ENCODE peak calls at places on chromosomes 2 and 18, in six cellular contexts. X is sigmoid colon, A is right lobe of liver, E is gastrocnemius medialis, B is tibial nerve, S is GM23248. Z is an unnamed sample.

GRCh38 chr2:226447896-226448295 is 351.7 kb downstream of the IRS1 start:
- DNase-seq in S (peak; percentile 52), A (no peak), B (no peak), E (no peak), X (no peak), Z (no peak)

GRCh38 chr2:127591221-127591923 is 54.6 kb upstream of the GPR17 start:
- DNase-seq in B (peak; percentile 32), X (peak; percentile 85), A (peak; percentile 70), E (peak; percentile 28), S (peak; percentile 61), Z (peak; percentile 81)

GRCh38 chr2:239544846-239545465 is 144.1 kb upstream of the HDAC4 start:
- DNase-seq in X (peak; percentile 40), A (peak; percentile 31), B (no peak), E (peak; percentile 5), S (no peak), Z (peak; percentile 44)

GRCh38 chr2:76009484-76009883 is 298.8 kb upstream of the GCFC2 start:
- DNase-seq in S (no peak), E (no peak), X (no peak), B (no peak), A (no peak), Z (no peak)

GRCh38 chr2:240627736-240628506 is 2.6 kb downstream of the GPR35 start:
- DNase-seq in A (peak; percentile 31), S (no peak), E (peak; percentile 8), B (no peak), X (no peak), Z (peak; percentile 52)

GRCh38 chr2:26576565-26577441 is 64.4 kb downstream of the CIB4 start:
- DNase-seq in S (no peak), X (peak; percentile 39), E (no peak), B (no peak), A (no peak), Z (peak; percentile 56)

GRCh38 chr2:120367649-120368048 is 21.7 kb downstream of the INHBB start:
- DNase-seq in B (no peak), S (peak; percentile 10), E (no peak), X (no peak), A (no peak), Z (no peak)

GRCh38 chr2:186979439-186980116 is 130.6 kb upstream of the ZSWIM2 start:
- DNase-seq in E (no peak), S (no peak), X (no peak), A (no peak), B (no peak), Z (no peak)

GRCh38 chr18:48543228-48543627 is 4.4 kb downstream of the CTIF start:
- DNase-seq in E (no peak), S (no peak), B (no peak), A (no peak), X (no peak), Z (no peak)

GRCh38 chr18:57434536-57435494 is at the start of gene ONECUT2:
- DNase-seq in B (peak; percentile 62), X (peak; percentile 86), E (peak; percentile 84), A (peak; percentile 99), S (peak; percentile 97), Z (peak; percentile 96)

GRCh38 chr18:10424576-10425314 is 29.7 kb upstream of the APCDD1 start:
- DNase-seq in E (peak; percentile 39), A (no peak), X (no peak), S (peak; percentile 28), B (peak; percentile 49), Z (no peak)

GRCh38 chr2:54725343-54726099 is 2.1 kb downstream of the EML6 start:
- DNase-seq in A (no peak), B (no peak), X (no peak), E (no peak), S (no peak), Z (no peak)

GRCh38 chr2:74535440-74535965 is 5.8 kb downstream of the HTRA2 start:
- DNase-seq in B (no peak), S (no peak), A (no peak), E (no peak), X (no peak), Z (peak; percentile 51)
- H3K36me3 ChIP-seq in B (no peaks in the 10 kb centered on the region), S (no peaks in the 10 kb centered on the region), A (peaks cover 9% of the 10 kb centered on the region), E (no peaks in the 10 kb centered on the region), X (no peaks in the 10 kb centered on the region), Z (peaks cover 19% of the 10 kb centered on the region)

GRCh38 chr18:51083398-51083797 is 53.4 kb downstream of the SMAD4 start:
- DNase-seq in B (no peak), S (no peak), X (no peak), A (no peak), E (no peak), Z (no peak)
- H3K36me3 ChIP-seq in B (no peaks in the 10 kb centered on the region), S (peaks cover 83% of the 10 kb centered on the region), X (no peaks in the 10 kb centered on the region), A (peaks cover 52% of the 10 kb centered on the region), E (no peaks in the 10 kb centered on the region), Z (peaks cover 63% of the 10 kb centered on the region)

GRCh38 chr2:32489061-32489460 is 132.2 kb downstream of the BIRC6 start:
- DNase-seq in S (no peak), E (no peak), B (no peak), A (no peak), X (no peak), Z (no peak)
- H3K36me3 ChIP-seq in S (peaks cover 70% of the 10 kb centered on the region), E (no peaks in the 10 kb centered on the region), B (no peaks in the 10 kb centered on the region), A (peaks cover 56% of the 10 kb centered on the region), X (peaks cover 9% of the 10 kb centered on the region), Z (peaks cover 91% of the 10 kb centered on the region)

DNA sequence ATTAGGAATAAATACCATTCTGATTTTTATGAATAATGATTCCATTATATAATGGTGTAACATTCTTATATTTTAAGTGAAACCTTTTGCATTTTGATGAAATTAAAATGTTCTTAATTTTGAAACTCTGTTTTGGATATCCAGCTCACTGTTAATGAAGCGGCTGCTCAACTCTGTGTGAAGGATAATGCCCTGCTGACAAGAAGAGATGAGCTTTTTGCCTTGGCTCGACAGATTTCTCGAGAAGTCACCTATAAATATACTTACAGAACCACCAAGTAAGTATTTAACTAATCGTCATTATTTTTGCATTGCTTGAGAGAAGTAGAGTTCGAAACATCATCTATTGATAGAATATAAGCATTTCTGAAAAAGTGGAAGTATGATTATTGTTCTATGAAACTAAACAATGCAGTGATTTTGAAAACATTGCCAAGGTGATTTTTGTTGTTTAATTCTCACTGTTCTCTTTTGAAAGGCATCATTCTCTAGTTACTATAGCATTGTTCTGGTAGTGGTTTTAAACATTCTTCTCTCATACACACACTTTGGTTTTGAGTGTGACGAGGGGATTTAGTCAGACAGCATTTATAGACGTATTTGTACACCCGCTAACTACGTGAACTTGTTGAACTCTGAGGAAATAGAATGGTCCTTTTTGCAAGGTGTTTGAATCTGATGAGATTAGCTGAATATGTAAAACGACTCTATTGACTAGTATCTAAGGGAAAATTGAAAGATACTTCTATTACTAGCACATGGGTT is 21.5 kb downstream of the NAB1 start:
- DNase-seq in X (no peak), E (no peak), B (no peak), A (no peak), S (no peak), Z (no peak)
- H3K36me3 ChIP-seq in X (no peaks in the 10 kb centered on the region), E (no peaks in the 10 kb centered on the region), B (no peaks in the 10 kb centered on the region), A (peaks cover 7% of the 10 kb centered on the region), S (peaks cover 19% of the 10 kb centered on the region), Z (peaks cover 45% of the 10 kb centered on the region)

DNA sequence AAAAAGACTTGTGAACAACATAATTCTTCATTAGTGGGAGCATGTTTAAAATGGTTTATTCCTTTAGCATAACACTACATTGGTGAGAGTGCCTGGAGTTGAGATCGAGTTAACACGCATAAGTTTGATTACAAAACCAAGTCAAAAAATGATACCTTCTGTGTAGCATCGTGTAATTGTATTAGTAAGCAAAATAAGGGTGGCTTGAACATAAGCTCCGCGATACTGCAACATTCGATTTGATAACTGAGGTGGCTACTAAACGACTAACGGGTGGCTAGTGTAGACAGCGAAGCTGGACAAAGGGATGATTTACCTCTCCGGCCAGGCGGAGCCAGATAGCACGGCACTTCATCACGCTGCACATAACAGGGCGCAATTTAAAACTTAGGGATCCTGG is 36.6 kb upstream of the TOGARAM2 start:
- DNase-seq in S (no peak), E (no peak), X (no peak), A (no peak), B (no peak), Z (no peak)
- H3K36me3 ChIP-seq in S (peaks cover 78% of the 10 kb centered on the region), E (peaks cover 5% of the 10 kb centered on the region), X (peaks cover 19% of the 10 kb centered on the region), A (peaks cover 62% of the 10 kb centered on the region), B (no peaks in the 10 kb centered on the region), Z (peaks cover 84% of the 10 kb centered on the region)

GRCh38 chr2:169808211-169808610 is 9.5 kb downstream of the SSB start:
- DNase-seq in E (no peak), B (no peak), X (no peak), A (no peak), S (peak; percentile 48), Z (no peak)
- H3K36me3 ChIP-seq in E (peaks cover 3% of the 10 kb centered on the region), B (no peaks in the 10 kb centered on the region), X (peaks cover 21% of the 10 kb centered on the region), A (peaks cover 80% of the 10 kb centered on the region), S (peaks cover 71% of the 10 kb centered on the region), Z (peaks cover 90% of the 10 kb centered on the region)

DNA sequence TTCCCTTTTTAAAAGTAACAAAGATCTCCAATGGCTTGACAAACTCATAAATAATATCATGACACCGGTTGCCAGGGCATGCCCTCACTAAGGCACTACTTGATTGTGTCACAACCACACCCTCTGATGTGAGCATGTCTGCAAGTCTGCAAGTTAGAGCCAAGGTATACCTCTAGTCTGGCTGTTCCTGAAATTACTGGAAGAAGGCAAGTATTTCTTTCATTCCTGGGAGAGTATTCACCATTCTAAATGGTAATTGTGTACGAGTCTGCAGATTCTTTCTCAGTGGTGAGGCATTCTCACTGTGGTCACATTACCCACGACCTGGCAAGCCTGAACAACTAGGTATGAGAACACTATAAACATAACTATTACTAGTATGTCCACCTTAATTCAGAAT is 25.7 kb upstream of the RNU4ATAC start:
- DNase-seq in X (no peak), B (no peak), A (no peak), S (peak; percentile 92), E (peak; percentile 63), Z (no peak)
- H3K36me3 ChIP-seq in X (no peaks in the 10 kb centered on the region), B (no peaks in the 10 kb centered on the region), A (peaks cover 24% of the 10 kb centered on the region), S (peaks cover under 1% of the 10 kb centered on the region), E (no peaks in the 10 kb centered on the region), Z (peaks cover 15% of the 10 kb centered on the region)

DNA sequence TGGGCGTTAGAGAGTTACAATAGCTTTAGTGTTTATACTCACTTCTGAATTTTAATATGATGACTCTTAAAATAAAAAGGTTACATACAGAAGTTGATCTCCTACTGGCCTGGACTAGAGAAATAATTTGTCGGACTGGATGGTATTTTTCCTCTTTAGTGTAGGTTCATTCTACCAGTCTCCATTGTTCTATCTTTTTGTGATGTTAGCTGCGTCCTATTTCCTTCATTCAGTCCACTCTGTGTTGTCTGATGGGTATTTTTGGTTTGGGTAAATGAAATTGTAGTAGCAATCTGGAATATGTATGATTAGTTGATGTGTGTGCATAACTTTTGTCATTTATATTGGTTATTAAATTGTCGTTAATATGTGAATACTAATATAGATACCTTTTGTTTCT is 5.3 kb downstream of the DDX1 start:
- DNase-seq in X (no peak), A (no peak), E (no peak), B (no peak), S (no peak), Z (no peak)
- H3K36me3 ChIP-seq in X (peaks cover 10% of the 10 kb centered on the region), A (peaks cover 69% of the 10 kb centered on the region), E (no peaks in the 10 kb centered on the region), B (no peaks in the 10 kb centered on the region), S (peaks cover 67% of the 10 kb centered on the region), Z (peaks cover 71% of the 10 kb centered on the region)

GRCh38 chr2:241656190-241656741 is 18.8 kb downstream of the ATG4B start:
- DNase-seq in X (no peak), B (no peak), S (no peak), E (no peak), A (no peak), Z (no peak)
- H3K36me3 ChIP-seq in X (peaks cover 16% of the 10 kb centered on the region), B (peaks cover 5% of the 10 kb centered on the region), S (peaks cover 12% of the 10 kb centered on the region), E (no peaks in the 10 kb centered on the region), A (peaks cover 49% of the 10 kb centered on the region), Z (peaks cover 83% of the 10 kb centered on the region)